ENCODE peak calls at places on chromosomes 12 and 14, in ten cellular contexts. U is NT2/D1; Q is activated naive CD4-positive, alpha-beta T cell; O is CD8-positive, alpha-beta memory T cell; X is EL; B is stimulated activated CD8-positive, alpha-beta memory T cell treated with anti-CD3 and anti-CD28 coated beads, Interleukin-12 subunit alpha, Interleukin-12 subunit beta, amount 100 ng/mL, for 4 hours; A is GM10248; E is stimulated activated CD4-positive, alpha-beta T cell treated with anti-CD3 and anti-CD28 coated beads, Interleukin-4, amount 100 ng/mL, for 48 hours; H is left lung; M is AG10803. N is an unnamed sample.

GRCh38 chr14:72553656-72554055 is 340.2 kb downstream of the DPF3 start:
- DNase-seq in B (no peak), Q (no peak), E (no peak), H (no peak), X (no peak), U (no peak), O (no peak), A (no peak), M (peak; percentile 26), N (no peak)

GRCh38 chr12:46786774-46787173 is 39.0 kb downstream of the SLC38A4 start:
- DNase-seq in H (no peak), M (peak; percentile 78), X (peak; percentile 95), E (no peak), U (no peak), Q (no peak), A (no peak), O (no peak), B (no peak), N (no peak)

GRCh38 chr12:66090157-66090556 is 40.4 kb downstream of the LLPH start:
- DNase-seq in X (no peak), U (no peak), H (no peak), A (no peak), O (no peak), Q (no peak), M (no peak), E (no peak), B (no peak), N (no peak)

GRCh38 chr12:117052386-117053049 is 46.7 kb downstream of the TESC start:
- DNase-seq in M (no peak), A (no peak), H (no peak), Q (no peak), E (no peak), O (no peak), U (peak; percentile 72), X (no peak), B (no peak), N (no peak)

GRCh38 chr14:38900887-38901286 is 202.1 kb downstream of the SEC23A start:
- DNase-seq in Q (no peak), B (no peak), M (no peak), U (no peak), O (no peak), X (no peak), H (no peak), A (no peak), E (no peak), N (no peak)

GRCh38 chr14:88613552-88614010 is 50.7 kb downstream of the ZC3H14 start:
- DNase-seq in Q (no peak), A (no peak), M (peak; percentile 29), E (no peak), H (no peak), O (no peak), U (no peak), B (no peak), X (peak; percentile 81), N (no peak)

GRCh38 chr14:52862652-52863338 is 71.4 kb upstream of the GNPNAT1 start:
- DNase-seq in E (no peak), X (peak; percentile 81), O (no peak), B (no peak), H (no peak), Q (no peak), A (no peak), M (peak; percentile 79), U (no peak), N (no peak)

GRCh38 chr14:39873793-39874192 is 441.6 kb upstream of the FBXO33 start:
- DNase-seq in X (no peak), A (no peak), E (no peak), H (no peak), U (no peak), B (no peak), Q (no peak), O (no peak), M (no peak), N (no peak)

GRCh38 chr14:69865701-69866365 is 13.4 kb upstream of the SMOC1 start:
- DNase-seq in B (no peak), A (no peak), X (no peak), H (no peak), U (no peak), O (no peak), M (no peak), Q (no peak), E (no peak), N (no peak)

GRCh38 chr12:87509233-87509820 is 519.9 kb downstream of the C12orf50 start:
- DNase-seq in B (no peak), O (no peak), H (no peak), X (peak; percentile 38), Q (no peak), U (no peak), E (no peak), A (peak; percentile 8), M (no peak), N (no peak)

GRCh38 chr12:4274960-4275868 is 1.7 kb downstream of the CCND2 start:
- DNase-seq in E (no peak), H (no peak), M (no peak), A (no peak), B (no peak), U (no peak), Q (no peak), X (no peak), O (peak; percentile 29), N (no peak)

GRCh38 chr14:101031721-101032120 is 128.2 kb upstream of the RTL1 start:
- DNase-seq in O (no peak), U (no peak), B (no peak), M (no peak), A (no peak), H (peak; percentile 6), X (no peak), E (no peak), Q (no peak), N (no peak)

GRCh38 chr12:98745578-98746391 is 100.7 kb downstream of the APAF1 start:
- DNase-seq in E (peak; percentile 33), B (no peak), H (no peak), A (peak; percentile 26), U (no peak), M (peak; percentile 24), X (peak; percentile 13), Q (no peak), O (no peak), N (no peak)

GRCh38 chr12:91772411-91772810 is 373.2 kb downstream of the BTG1 start:
- DNase-seq in O (no peak), M (no peak), E (no peak), Q (no peak), H (no peak), U (no peak), A (no peak), B (no peak), X (no peak), N (no peak)

GRCh38 chr14:31057035-31057434 is 30.9 kb upstream of the STRN3 start:
- DNase-seq in E (no peak), A (no peak), Q (no peak), M (no peak), X (no peak), O (no peak), U (no peak), H (no peak), B (no peak), N (no peak)

GRCh38 chr14:73753887-73754880 is 40.0 kb upstream of the PNMA1 start:
- DNase-seq in E (no peak), B (no peak), U (no peak), A (peak; percentile 73), H (no peak), X (peak; percentile 54), Q (no peak), O (peak; percentile 43), M (peak; percentile 63), N (no peak)

GRCh38 chr12:117034249-117034648 is 65.0 kb downstream of the TESC start:
- DNase-seq in E (no peak), A (no peak), B (no peak), U (no peak), O (no peak), H (peak; percentile 12), M (no peak), X (no peak), Q (no peak), N (no peak)

GRCh38 chr14:101977311-101978071 is 13.1 kb downstream of the DYNC1H1 start:
- DNase-seq in H (no peak), B (no peak), A (no peak), Q (no peak), E (no peak), U (no peak), O (no peak), X (peak; percentile 36), M (no peak), N (no peak)

GRCh38 chr14:103880334-103880985 is 33.1 kb upstream of the PPP1R13B start:
- DNase-seq in Q (peak; percentile 15), H (peak; percentile 82), A (no peak), U (no peak), B (no peak), X (peak; percentile 77), O (peak; percentile 62), E (no peak), M (peak; percentile 83), N (no peak)

GRCh38 chr12:114799574-114800487 is 115.9 kb upstream of the TBX3 start:
- DNase-seq in A (no peak), X (peak; percentile 66), B (no peak), Q (no peak), M (peak; percentile 60), O (no peak), H (no peak), U (no peak), E (no peak), N (no peak)

GRCh38 chr14:59190372-59190771 is 1.9 kb downstream of the DAAM1 start:
- DNase-seq in Q (no peak), E (no peak), M (peak; percentile 20), U (no peak), O (no peak), B (no peak), A (peak; percentile 24), H (no peak), X (peak; percentile 34), N (no peak)

GRCh38 chr12:77377116-77377515 is 311.7 kb upstream of the E2F7 start:
- DNase-seq in H (no peak), B (no peak), A (no peak), M (peak; percentile 89), O (no peak), U (no peak), X (peak; percentile 6), Q (no peak), E (no peak), N (no peak)

GRCh38 chr12:49776413-49776812 is 35.1 kb downstream of the TMBIM6 start:
- DNase-seq in E (peak; percentile 55), B (peak; percentile 13), H (peak; percentile 66), A (peak; percentile 78), U (peak; percentile 76), M (peak; percentile 82), O (peak; percentile 43), Q (peak; percentile 5), X (peak; percentile 79), N (no peak)

GRCh38 chr14:54680636-54681035 is 113.7 kb downstream of the SAMD4A start:
- DNase-seq in M (peak; percentile 35), Q (no peak), E (no peak), U (no peak), X (no peak), H (no peak), B (no peak), A (no peak), O (no peak), N (no peak)

GRCh38 chr14:33945329-33945728 is 5.5 kb downstream of the EGLN3 start:
- DNase-seq in A (no peak), O (no peak), B (no peak), U (no peak), E (no peak), H (no peak), M (no peak), X (no peak), Q (no peak), N (no peak)

GRCh38 chr12:7021956-7022355 is 3.7 kb upstream of the LPCAT3 start:
- DNase-seq in X (no peak), M (no peak), O (no peak), H (no peak), B (no peak), U (no peak), A (no peak), Q (no peak), E (no peak), N (no peak)